ENCODE peak calls at places on chromosomes 4 and X, in five cellular contexts. One of them, this sample, is unnamed.
A peak's percentile ranks its signal among the peaks of the same experiment; 100 is the strongest.

GRCh38 chrX:148629435-148629834 is 129.0 kb downstream of the AFF2 start:
- DNase-seq in epithelial cell of esophagus: no peak
- DNase-seq in endodermal cell: no peak
- DNase-seq in B cell: no peak
- DNase-seq in fibroblast of the aortic adventitia: no peak
- DNase-seq in this sample: no peak

GRCh38 chr4:186342582-186342981 is 76.6 kb downstream of the F11 start:
- DNase-seq in B cell: no peak
- DNase-seq in epithelial cell of esophagus: peak; percentile 64
- DNase-seq in fibroblast of the aortic adventitia: no peak
- DNase-seq in endodermal cell: no peak
- DNase-seq in this sample: peak; percentile 49

GRCh38 chrX:40170830-40171512 is 73.2 kb upstream of the BCOR start:
- DNase-seq in fibroblast of the aortic adventitia: no peak
- DNase-seq in epithelial cell of esophagus: no peak
- DNase-seq in endodermal cell: peak; percentile 76
- DNase-seq in B cell: no peak
- DNase-seq in this sample: no peak

GRCh38 chr4:28354874-28355273 is 1494.2 kb downstream of the STIM2 start:
- DNase-seq in B cell: no peak
- DNase-seq in fibroblast of the aortic adventitia: no peak
- DNase-seq in epithelial cell of esophagus: no peak
- DNase-seq in endodermal cell: no peak
- DNase-seq in this sample: no peak

GRCh38 chr4:155924637-155925036 is 21.1 kb downstream of the TDO2 start:
- DNase-seq in epithelial cell of esophagus: no peak
- DNase-seq in B cell: no peak
- DNase-seq in endodermal cell: no peak
- DNase-seq in fibroblast of the aortic adventitia: no peak
- DNase-seq in this sample: no peak

GRCh38 chr4:172480471-172480870 is 667.3 kb downstream of the GALNTL6 start:
- DNase-seq in B cell: no peak
- DNase-seq in fibroblast of the aortic adventitia: no peak
- DNase-seq in endodermal cell: no peak
- DNase-seq in epithelial cell of esophagus: no peak
- DNase-seq in this sample: no peak

GRCh38 chr4:141810702-141811365 is 174.5 kb downstream of the IL15 start:
- DNase-seq in epithelial cell of esophagus: no peak
- DNase-seq in endodermal cell: no peak
- DNase-seq in fibroblast of the aortic adventitia: no peak
- DNase-seq in B cell: no peak
- DNase-seq in this sample: no peak

GRCh38 chr4:159248383-159249178 is 145.7 kb downstream of the RAPGEF2 start:
- DNase-seq in B cell: no peak
- DNase-seq in fibroblast of the aortic adventitia: peak; percentile 85
- DNase-seq in epithelial cell of esophagus: no peak
- DNase-seq in endodermal cell: no peak
- DNase-seq in this sample: no peak

GRCh38 chrX:138982350-138982749 is 270.8 kb upstream of the FGF13 start:
- DNase-seq in endodermal cell: no peak
- DNase-seq in epithelial cell of esophagus: no peak
- DNase-seq in fibroblast of the aortic adventitia: no peak
- DNase-seq in B cell: no peak
- DNase-seq in this sample: no peak

GRCh38 chr4:155392486-155393184 is 15.9 kb upstream of the MAP9 start:
- DNase-seq in fibroblast of the aortic adventitia: peak; percentile 65
- DNase-seq in B cell: no peak
- DNase-seq in endodermal cell: no peak
- DNase-seq in epithelial cell of esophagus: peak; percentile 58
- DNase-seq in this sample: peak; percentile 41

GRCh38 chr4:42302348-42302747 is 94.9 kb upstream of the SHISA3 start:
- DNase-seq in epithelial cell of esophagus: peak; percentile 3
- DNase-seq in fibroblast of the aortic adventitia: peak; percentile 44
- DNase-seq in endodermal cell: peak; percentile 91
- DNase-seq in B cell: no peak
- DNase-seq in this sample: no peak
- TF ChIP-seq CTCF in epithelial cell of esophagus: no peak
- TF ChIP-seq CTCF in fibroblast of the aortic adventitia: peak; percentile 41
- TF ChIP-seq CTCF in endodermal cell: peak; percentile 69
- TF ChIP-seq CTCF in B cell: no peak
- TF ChIP-seq CTCF in this sample: no peak

GRCh38 chr4:2396781-2397368 is 21.6 kb downstream of the ZFYVE28 start:
- DNase-seq in epithelial cell of esophagus: no peak
- DNase-seq in fibroblast of the aortic adventitia: no peak
- DNase-seq in B cell: no peak
- DNase-seq in endodermal cell: no peak
- DNase-seq in this sample: no peak
- TF ChIP-seq CTCF in epithelial cell of esophagus: peak; percentile 17
- TF ChIP-seq CTCF in fibroblast of the aortic adventitia: no peak
- TF ChIP-seq CTCF in B cell: no peak
- TF ChIP-seq CTCF in endodermal cell: no peak
- TF ChIP-seq CTCF in this sample: no peak

GRCh38 chrX:23926015-23926414 is 18.2 kb downstream of the CXorf58 start:
- DNase-seq in endodermal cell: no peak
- DNase-seq in fibroblast of the aortic adventitia: no peak
- DNase-seq in B cell: no peak
- DNase-seq in epithelial cell of esophagus: no peak
- DNase-seq in this sample: no peak
- TF ChIP-seq CTCF in endodermal cell: no peak
- TF ChIP-seq CTCF in fibroblast of the aortic adventitia: no peak
- TF ChIP-seq CTCF in B cell: no peak
- TF ChIP-seq CTCF in epithelial cell of esophagus: no peak
- TF ChIP-seq CTCF in this sample: no peak

DNA sequence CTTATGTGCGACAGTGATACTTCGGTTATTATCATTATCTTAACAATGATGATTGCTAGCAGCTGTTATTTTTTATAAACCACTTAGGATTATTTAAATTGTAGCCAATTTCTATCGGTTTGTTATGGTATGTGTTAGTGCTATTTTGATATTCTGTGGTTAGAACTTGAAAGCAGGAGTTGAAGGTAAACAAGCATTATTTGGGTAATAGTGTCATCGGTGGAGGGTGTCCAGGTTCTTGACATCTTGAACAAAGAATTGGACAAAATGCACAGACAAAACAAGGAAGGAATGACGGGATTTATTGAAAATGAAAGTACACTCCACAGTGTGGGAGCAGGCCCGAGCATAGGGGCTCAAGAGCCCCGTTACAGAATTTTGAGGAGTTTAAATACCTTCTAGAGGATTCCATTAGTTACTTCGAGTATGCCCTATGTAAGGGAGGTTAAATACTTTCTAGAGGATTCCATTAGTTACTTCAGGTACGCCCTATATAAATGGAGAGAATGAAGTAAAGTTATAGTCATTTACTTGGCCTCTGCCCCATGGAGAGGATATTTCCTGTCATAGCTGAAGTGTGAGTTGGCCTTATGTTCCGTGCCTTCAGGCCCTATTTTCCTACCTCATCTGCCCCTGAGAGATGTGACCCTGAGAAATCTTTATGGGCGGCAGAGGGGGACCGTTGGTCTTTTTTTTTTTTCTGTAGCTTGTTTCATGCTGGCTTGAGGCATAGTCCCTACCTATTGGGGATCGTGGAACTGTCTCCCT is 13.1 kb downstream of the MOB1B start:
- DNase-seq in fibroblast of the aortic adventitia: no peak
- DNase-seq in endodermal cell: no peak
- DNase-seq in B cell: no peak
- DNase-seq in epithelial cell of esophagus: peak; percentile 52
- DNase-seq in this sample: no peak
- TF ChIP-seq CTCF in fibroblast of the aortic adventitia: no peak
- TF ChIP-seq CTCF in endodermal cell: no peak
- TF ChIP-seq CTCF in B cell: no peak
- TF ChIP-seq CTCF in epithelial cell of esophagus: no peak
- TF ChIP-seq CTCF in this sample: no peak

GRCh38 chr4:83040269-83040668 is 5.3 kb downstream of the COPS4 start:
- DNase-seq in epithelial cell of esophagus: no peak
- DNase-seq in fibroblast of the aortic adventitia: no peak
- DNase-seq in B cell: no peak
- DNase-seq in endodermal cell: no peak
- DNase-seq in this sample: no peak
- TF ChIP-seq CTCF in epithelial cell of esophagus: no peak
- TF ChIP-seq CTCF in fibroblast of the aortic adventitia: peak; percentile 16
- TF ChIP-seq CTCF in B cell: no peak
- TF ChIP-seq CTCF in endodermal cell: peak; percentile 54
- TF ChIP-seq CTCF in this sample: no peak

GRCh38 chr4:96228463-96228862 is 388.6 kb downstream of the PDHA2 start:
- DNase-seq in endodermal cell: no peak
- DNase-seq in B cell: no peak
- DNase-seq in epithelial cell of esophagus: peak; percentile 7
- DNase-seq in fibroblast of the aortic adventitia: no peak
- DNase-seq in this sample: no peak
- TF ChIP-seq CTCF in endodermal cell: no peak
- TF ChIP-seq CTCF in B cell: no peak
- TF ChIP-seq CTCF in epithelial cell of esophagus: no peak
- TF ChIP-seq CTCF in fibroblast of the aortic adventitia: no peak
- TF ChIP-seq CTCF in this sample: no peak

DNA sequence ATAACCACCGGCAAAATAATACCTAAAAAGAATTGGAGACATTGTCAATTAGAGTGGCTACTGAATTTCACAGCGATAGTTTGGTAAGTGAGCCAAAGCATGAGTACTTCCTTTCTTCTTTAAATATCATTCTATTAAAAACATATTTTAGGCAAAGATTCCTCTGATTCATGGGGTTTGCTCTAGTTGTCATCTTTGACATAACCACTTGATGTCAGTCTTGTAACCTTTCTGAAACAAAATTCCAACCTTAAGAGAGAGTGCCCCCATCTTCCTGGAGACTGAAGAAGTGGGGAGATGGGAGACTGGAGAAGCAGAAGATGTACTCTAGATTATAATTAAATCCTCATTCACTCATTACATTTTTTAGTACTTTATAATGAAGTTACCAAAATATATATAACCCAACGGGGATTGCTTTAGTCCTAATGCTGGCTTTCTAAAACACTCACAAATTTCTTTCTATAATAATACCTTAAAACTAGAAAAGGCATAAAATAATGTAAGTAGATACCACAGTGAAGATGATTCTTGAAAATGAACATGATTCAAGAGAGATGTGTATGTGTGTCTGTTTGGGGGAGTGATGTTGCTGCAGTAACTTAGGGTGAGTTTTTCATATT is 96.4 kb downstream of the EMCN start:
- DNase-seq in epithelial cell of esophagus: peak; percentile 47
- DNase-seq in fibroblast of the aortic adventitia: peak; percentile 80
- DNase-seq in endodermal cell: no peak
- DNase-seq in B cell: no peak
- DNase-seq in this sample: peak; percentile 30
- TF ChIP-seq CTCF in epithelial cell of esophagus: peak; percentile 69
- TF ChIP-seq CTCF in fibroblast of the aortic adventitia: peak; percentile 66
- TF ChIP-seq CTCF in endodermal cell: peak; percentile 77
- TF ChIP-seq CTCF in B cell: peak; percentile 39
- TF ChIP-seq CTCF in this sample: peak; percentile 58

This sample was measured in mammary epithelial cell.